ENCODE peak calls at places on chromosome 22, in four cellular contexts. G is foreskin fibroblast; N is activated CD8-positive, alpha-beta memory T cell treated with anti-CD3 and anti-CD28 coated beads for 1 hour; F is GM12892. H is an unnamed sample.

GRCh38 chr22:18997925-18998315 is 61.8 kb upstream of the PRODH start:
- DNase-seq in G (no peak), F (no peak), N (no peak), H (no peak)

GRCh38 chr22:49307870-49308269 is 519.8 kb downstream of the BRD1 start:
- DNase-seq in G (no peak), F (no peak), N (no peak), H (no peak)

GRCh38 chr22:36285545-36285944 is 32.6 kb downstream of the APOL1 start:
- DNase-seq in F (no peak), N (no peak), G (no peak), H (no peak)

GRCh38 chr22:30755760-30756124 is 61.1 kb downstream of the OSBP2 start:
- DNase-seq in G (no peak), N (no peak), F (no peak), H (no peak)

GRCh38 chr22:44195189-44195871 is 14.6 kb downstream of the PARVG start:
- DNase-seq in G (no peak), N (no peak), F (no peak), H (no peak)

GRCh38 chr22:20205964-20206708 is 55.3 kb upstream of the CCDC188 start:
- DNase-seq in F (peak; percentile 59), N (peak; percentile 46), G (peak; percentile 82), H (peak; percentile 78)

GRCh38 chr22:48177591-48177990 is 1415.1 kb downstream of the TBC1D22A start:
- DNase-seq in F (no peak), G (no peak), N (no peak), H (no peak)

GRCh38 chr22:44147036-44147645 is 33.6 kb upstream of the PARVG start:
- DNase-seq in G (no peak), N (no peak), F (no peak), H (no peak)

GRCh38 chr22:23856721-23857605 is 712 bp upstream of the SLC2A11 start:
- DNase-seq in G (peak; percentile 70), N (no peak), F (peak; percentile 65), H (peak; percentile 44)

GRCh38 chr22:24063986-24064385 is 52.9 kb downstream of the CABIN1 start:
- DNase-seq in F (no peak), G (no peak), N (no peak), H (no peak)

GRCh38 chr22:37303821-37304274 is 21.5 kb downstream of the CYTH4 start:
- DNase-seq in N (no peak), G (peak; percentile 96), F (no peak), H (peak; percentile 61)

GRCh38 chr22:34113381-34113780 is 193.1 kb upstream of the LARGE1 start:
- DNase-seq in N (no peak), F (no peak), G (no peak), H (no peak)

GRCh38 chr22:24925586-24926427 is 20.7 kb downstream of the LHFPL7 start:
- DNase-seq in F (no peak), N (no peak), G (no peak), H (no peak)

H was measured in 8988T.